ENCODE peak calls at places on chromosomes 16 and 17, in six cellular contexts. One of them, this sample, is unnamed.

GRCh38 chr16:58271589-58271988 is 23.2 kb downstream of the PRSS54 start:
- DNase-seq in memory B cell: no peak
- DNase-seq in GM13976: no peak
- DNase-seq in neuronal stem cell: no peak
- DNase-seq in right cardiac atrium: no peak
- DNase-seq in colonic mucosa: no peak
- DNase-seq in this sample: no peak

GRCh38 chr17:2054740-2055493 is at the start of gene HIC1:
- DNase-seq in memory B cell: peak; percentile 93
- DNase-seq in GM13976: peak; percentile 85
- DNase-seq in neuronal stem cell: peak; percentile 68
- DNase-seq in right cardiac atrium: peak; percentile 95
- DNase-seq in colonic mucosa: peak; percentile 71
- DNase-seq in this sample: peak; percentile 75

GRCh38 chr17:77376795-77377751 is 236.3 kb downstream of the SEC14L1 start:
- DNase-seq in memory B cell: no peak
- DNase-seq in GM13976: no peak
- DNase-seq in neuronal stem cell: no peak
- DNase-seq in right cardiac atrium: peak; percentile 81
- DNase-seq in colonic mucosa: no peak
- DNase-seq in this sample: no peak

GRCh38 chr16:82776466-82777146 is 149.8 kb downstream of the CDH13 start:
- DNase-seq in memory B cell: peak; percentile 30
- DNase-seq in GM13976: no peak
- DNase-seq in neuronal stem cell: no peak
- DNase-seq in right cardiac atrium: no peak
- DNase-seq in colonic mucosa: no peak
- DNase-seq in this sample: no peak

GRCh38 chr16:79980650-79981521 is 380.3 kb upstream of the MAF start:
- DNase-seq in memory B cell: no peak
- DNase-seq in GM13976: no peak
- DNase-seq in neuronal stem cell: peak; percentile 30
- DNase-seq in right cardiac atrium: no peak
- DNase-seq in colonic mucosa: no peak
- DNase-seq in this sample: no peak

GRCh38 chr16:86575754-86576557 is 2.4 kb upstream of the FOXL1 start:
- DNase-seq in memory B cell: no peak
- DNase-seq in GM13976: peak; percentile 64
- DNase-seq in neuronal stem cell: peak; percentile 89
- DNase-seq in right cardiac atrium: peak; percentile 95
- DNase-seq in colonic mucosa: peak; percentile 79
- DNase-seq in this sample: no peak

GRCh38 chr16:85166281-85166680 is 54.0 kb upstream of the CIBAR2 start:
- DNase-seq in memory B cell: no peak
- DNase-seq in GM13976: no peak
- DNase-seq in neuronal stem cell: no peak
- DNase-seq in right cardiac atrium: peak; percentile 3
- DNase-seq in colonic mucosa: no peak
- DNase-seq in this sample: no peak

GRCh38 chr16:81625544-81626152 is 153.4 kb upstream of the PLCG2 start:
- DNase-seq in memory B cell: no peak
- DNase-seq in GM13976: peak; percentile 85
- DNase-seq in neuronal stem cell: no peak
- DNase-seq in right cardiac atrium: peak; percentile 73
- DNase-seq in colonic mucosa: peak; percentile 38
- DNase-seq in this sample: no peak

GRCh38 chr17:14103821-14104220 is 34.5 kb downstream of the COX10 start:
- DNase-seq in memory B cell: no peak
- DNase-seq in GM13976: no peak
- DNase-seq in neuronal stem cell: no peak
- DNase-seq in right cardiac atrium: no peak
- DNase-seq in colonic mucosa: no peak
- DNase-seq in this sample: no peak

GRCh38 chr16:28304214-28304613 is 11.9 kb downstream of the SBK1 start:
- DNase-seq in memory B cell: no peak
- DNase-seq in GM13976: no peak
- DNase-seq in neuronal stem cell: peak; percentile 21
- DNase-seq in right cardiac atrium: peak; percentile 83
- DNase-seq in colonic mucosa: no peak
- DNase-seq in this sample: peak; percentile 40

GRCh38 chr17:78359216-78359935 is 501 bp downstream of the SOCS3 start:
- DNase-seq in memory B cell: no peak
- DNase-seq in GM13976: no peak
- DNase-seq in neuronal stem cell: no peak
- DNase-seq in right cardiac atrium: peak; percentile 75
- DNase-seq in colonic mucosa: peak; percentile 57
- DNase-seq in this sample: no peak

GRCh38 chr16:48381201-48381600 is 4.0 kb downstream of the SIAH1 start:
- DNase-seq in memory B cell: no peak
- DNase-seq in GM13976: no peak
- DNase-seq in neuronal stem cell: no peak
- DNase-seq in right cardiac atrium: no peak
- DNase-seq in colonic mucosa: no peak
- DNase-seq in this sample: no peak

GRCh38 chr17:48639982-48640857 is 14.1 kb upstream of the HOXB9 start:
- DNase-seq in memory B cell: no peak
- DNase-seq in GM13976: no peak
- DNase-seq in neuronal stem cell: no peak
- DNase-seq in right cardiac atrium: no peak
- DNase-seq in colonic mucosa: no peak
- DNase-seq in this sample: no peak

This sample was measured in MM.1S.